ENCODE peak calls at places on chromosomes 13 and 19, in seven cellular contexts. X is CD8-positive, alpha-beta T cell; M is psoas muscle; U is Caco-2; B is RWPE2; N is neuronal stem cell; S is small intestine. K is an unnamed sample. For H3K27me3, the result is how much of the 10 kb centered on the place peaks cover.

GRCh38 chr19:3890590-3890989 is 10.1 kb downstream of the ATCAY start:
- DNase-seq in X (no peak), M (no peak), U (no peak), B (no peak), N (no peak), S (no peak), K (no peak)

GRCh38 chr13:106424805-106425204 is 110.7 kb downstream of the EFNB2 start:
- DNase-seq in X (no peak), M (no peak), U (no peak), B (no peak), N (no peak), S (no peak), K (no peak)

GRCh38 chr19:18879579-18880373 is 16.2 kb downstream of the CERS1 start:
- DNase-seq in X (no peak), M (no peak), U (peak), B (peak), N (no peak), S (peak), K (no peak)

GRCh38 chr13:42990147-42990990 is 1.7 kb downstream of the EPSTI1 start:
- DNase-seq in X (no peak), M (no peak), U (no peak), B (no peak), N (no peak), S (peak), K (no peak)

GRCh38 chr19:3725640-3726310 is 17.6 kb downstream of the TJP3 start:
- DNase-seq in X (no peak), M (no peak), U (no peak), B (no peak), N (no peak), S (peak), K (peak)

GRCh38 chr13:98823442-98823841 is 71.0 kb upstream of the SLC15A1 start:
- DNase-seq in X (no peak), M (no peak), U (no peak), B (no peak), N (no peak), S (no peak), K (no peak)

GRCh38 chr13:48555441-48555840 is 22.6 kb upstream of the RCBTB2 start:
- DNase-seq in X (no peak), M (no peak), U (no peak), B (no peak), N (no peak), S (no peak), K (no peak)

GRCh38 chr19:40147693-40148347 is 43.4 kb upstream of the MAP3K10 start:
- DNase-seq in X (no peak), M (no peak), U (no peak), B (no peak), N (no peak), S (no peak), K (no peak)

GRCh38 chr19:58218899-58219298 is 9.8 kb upstream of the ZNF544 start:
- DNase-seq in X (peak), M (no peak), U (no peak), B (no peak), N (no peak), S (peak), K (no peak)

GRCh38 chr19:36997152-36997842 is 80.9 kb upstream of the ZNF420 start:
- DNase-seq in X (no peak), M (no peak), U (no peak), B (no peak), N (no peak), S (no peak), K (no peak)

DNA sequence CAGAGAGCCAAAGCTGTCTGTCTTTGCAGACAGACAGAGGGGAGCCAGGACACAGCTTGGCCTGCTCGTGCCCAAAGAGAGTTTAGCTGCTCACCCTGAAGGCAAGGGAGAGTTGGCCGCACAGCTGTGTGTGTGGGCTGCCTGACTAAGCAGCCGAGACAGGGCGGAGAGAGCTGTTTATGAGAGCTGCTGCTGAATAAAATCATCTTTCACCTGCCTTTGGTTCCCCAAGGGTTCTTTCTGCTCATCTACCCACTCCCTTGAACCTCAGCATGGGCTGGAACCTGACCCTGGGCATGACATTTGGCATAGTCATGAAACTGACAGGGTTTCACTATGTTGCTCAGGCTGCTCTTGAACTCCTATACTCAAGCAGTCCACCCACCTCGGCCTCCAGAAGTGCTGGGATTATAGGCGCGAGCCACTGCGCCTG is 98.2 kb downstream of the RBM26 start:
- DNase-seq in X (no peak), M (no peak), U (no peak), B (no peak), N (no peak), S (no peak), K (no peak)
- H3K27me3 ChIP-seq in X (under half), M (under half), U (under half), B (under half), N (under half), S (under half), K (under half)

GRCh38 chr19:10321417-10321797 is 5.6 kb upstream of the FDX2 start:
- DNase-seq in X (no peak), M (no peak), U (no peak), B (no peak), N (no peak), S (peak), K (no peak)
- H3K27me3 ChIP-seq in X (under half), M (under half), U (under half), B (under half), N (under half), S (under half), K (under half)

DNA sequence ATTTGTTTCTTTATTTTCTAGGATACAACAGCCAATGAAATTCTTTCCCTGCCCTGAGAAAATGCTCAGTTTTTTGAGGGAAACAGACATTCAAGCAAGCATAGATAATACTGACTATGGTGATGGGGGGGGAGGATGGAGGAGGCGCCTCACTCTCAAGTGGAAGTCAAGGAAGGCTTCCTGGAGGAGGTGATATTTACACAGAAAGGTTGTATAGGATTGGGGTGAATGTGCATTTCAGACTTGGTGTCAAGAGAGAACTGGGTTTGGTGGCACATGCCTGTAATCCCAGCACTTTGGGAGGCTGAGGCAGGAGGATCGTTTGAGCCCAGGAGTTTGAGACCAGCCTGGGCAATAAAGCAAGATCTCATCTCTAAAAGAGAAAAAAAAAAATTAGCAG is 12.2 kb upstream of the ADGRE1 start:
- DNase-seq in X (no peak), M (no peak), U (no peak), B (no peak), N (no peak), S (no peak), K (no peak)
- H3K27me3 ChIP-seq in X (under half), M (under half), U (under half), B (under half), N (under half), S (under half), K (under half)

GRCh38 chr19:1445185-1445931 is 4.6 kb upstream of the APC2 start:
- DNase-seq in X (peak), M (peak), U (no peak), B (no peak), N (peak), S (peak), K (peak)
- H3K27me3 ChIP-seq in X (under half), M (under half), U (under half), B (under half), N (under half), S (under half), K (half or more)

GRCh38 chr19:8596168-8596567 is 14.3 kb downstream of the ADAMTS10 start:
- DNase-seq in X (no peak), M (no peak), U (no peak), B (no peak), N (no peak), S (no peak), K (no peak)

GRCh38 chr19:8593931-8594330 is 16.6 kb downstream of the ADAMTS10 start:
- DNase-seq in X (no peak), M (no peak), U (no peak), B (no peak), N (no peak), S (no peak), K (no peak)

GRCh38 chr19:8600064-8600463 is 10.5 kb downstream of the ADAMTS10 start:
- DNase-seq in X (no peak), M (no peak), U (no peak), B (no peak), N (no peak), S (no peak), K (no peak)

GRCh38 chr19:8592231-8593009 is 15.2 kb upstream of the MYO1F start:
- DNase-seq in X (peak), M (peak), U (peak), B (peak), N (peak), S (peak), K (peak)

GRCh38 chr19:8595651-8596050 is 14.9 kb downstream of the ADAMTS10 start:
- DNase-seq in X (no peak), M (no peak), U (no peak), B (no peak), N (no peak), S (no peak), K (no peak)
- H3K27me3 ChIP-seq in X (under half), M (under half), U (under half), B (under half), N (under half), S (under half), K (under half)

DNA sequence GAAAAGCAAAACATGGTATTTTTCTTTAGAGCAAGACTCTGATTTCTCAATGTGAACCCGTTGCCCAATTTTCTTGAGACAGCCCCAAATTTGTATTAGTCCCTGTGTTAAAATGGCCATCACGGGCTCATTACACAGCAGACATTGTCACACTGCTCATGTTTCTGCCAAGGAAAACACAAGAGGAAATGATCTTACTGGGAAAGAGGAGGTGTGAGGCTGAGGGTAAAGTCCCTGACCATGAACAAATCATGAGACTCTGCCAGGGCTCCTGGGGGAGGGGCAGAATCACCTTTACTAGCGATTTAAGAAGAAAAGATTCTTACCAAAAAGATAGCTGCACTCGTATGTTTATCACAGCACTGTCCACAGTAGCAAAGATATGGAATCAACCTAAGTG is 54.5 kb downstream of the FAM124A start:
- DNase-seq in X (no peak), M (no peak), U (no peak), B (no peak), N (no peak), S (peak), K (no peak)
- H3K27me3 ChIP-seq in X (under half), M (under half), U (under half), B (under half), N (under half), S (under half), K (under half)

GRCh38 chr13:111533900-111534645 is 213.6 kb downstream of the TEX29 start:
- DNase-seq in X (no peak), M (no peak), U (no peak), B (no peak), N (no peak), S (no peak), K (no peak)
- H3K27me3 ChIP-seq in X (under half), M (under half), U (under half), B (half or more), N (under half), S (under half), K (half or more)

GRCh38 chr19:13043285-13043684 is 48.0 kb downstream of the NFIX start:
- DNase-seq in X (no peak), M (no peak), U (no peak), B (no peak), N (no peak), S (no peak), K (no peak)
- H3K27me3 ChIP-seq in X (under half), M (under half), U (under half), B (under half), N (under half), S (under half), K (under half)

GRCh38 chr13:100510208-100510997 is 78.2 kb downstream of the GGACT start:
- DNase-seq in X (no peak), M (no peak), U (no peak), B (no peak), N (no peak), S (no peak), K (no peak)
- H3K27me3 ChIP-seq in X (under half), M (under half), U (under half), B (under half), N (under half), S (under half), K (under half)

GRCh38 chr19:1684573-1684912 is 32.1 kb upstream of the TCF3 start:
- DNase-seq in X (no peak), M (no peak), U (no peak), B (no peak), N (no peak), S (no peak), K (no peak)
- H3K27me3 ChIP-seq in X (under half), M (under half), U (under half), B (under half), N (under half), S (under half), K (under half)